ENCODE peak calls at places on chromosomes 3 and 15, in ten cellular contexts. E, I, H, B, L, G, Y, C, Z and W are unnamed samples.

GRCh38 chr15:74773329-74773728 is 8.6 kb upstream of the CSK start:
- DNase-seq in Y (no peak), H (no peak), I (no peak), G (no peak), E (no peak), C (no peak), B (no peak), L (no peak), Z (no peak), W (no peak)

GRCh38 chr3:64103131-64103530 is 79.8 kb upstream of the PSMD6 start:
- DNase-seq in E (no peak), G (no peak), Z (no peak), C (no peak), Y (no peak), H (no peak), I (no peak), L (no peak), B (peak; percentile 39), W (no peak)

GRCh38 chr3:129503387-129504010 is 24.9 kb upstream of the RHO start:
- DNase-seq in E (no peak), I (no peak), Z (no peak), H (no peak), L (peak; percentile 47), C (no peak), Y (peak; percentile 8), B (no peak), G (peak; percentile 21), W (no peak)

GRCh38 chr3:103511891-103512290 is 1077.1 kb downstream of the ZPLD1 start:
- DNase-seq in H (no peak), C (no peak), Z (no peak), I (no peak), L (no peak), G (no peak), E (no peak), Y (no peak), B (no peak), W (no peak)

GRCh38 chr3:175672119-175672689 is 813.1 kb downstream of the NAALADL2 start:
- DNase-seq in Z (no peak), Y (no peak), L (peak; percentile 67), G (no peak), E (no peak), I (no peak), B (peak; percentile 33), C (no peak), H (peak; percentile 47), W (no peak)

GRCh38 chr15:81326466-81327212 is 2.7 kb upstream of the STARD5 start:
- DNase-seq in Z (no peak), I (no peak), L (peak; percentile 59), C (no peak), Y (no peak), E (no peak), G (no peak), H (no peak), B (no peak), W (no peak)

GRCh38 chr3:47850062-47850802 is 47.3 kb downstream of the DHX30 start:
- DNase-seq in L (peak; percentile 72), H (no peak), B (peak; percentile 44), G (peak; percentile 34), C (no peak), Z (no peak), I (no peak), E (no peak), Y (no peak), W (no peak)

GRCh38 chr3:9779721-9780450 is 10.1 kb upstream of the CAMK1 start:
- DNase-seq in H (no peak), Y (no peak), E (peak; percentile 48), Z (no peak), G (no peak), B (no peak), C (no peak), I (peak; percentile 57), L (no peak), W (no peak)

GRCh38 chr3:186772281-186772885 is 11.0 kb upstream of the EIF4A2 start:
- DNase-seq in I (no peak), L (peak; percentile 25), Z (no peak), C (no peak), G (no peak), H (no peak), E (no peak), Y (no peak), B (no peak), W (no peak)

GRCh38 chr3:11047500-11047899 is 55.0 kb downstream of the SLC6A1 start:
- DNase-seq in B (no peak), G (no peak), I (no peak), H (no peak), E (no peak), C (no peak), L (no peak), Y (peak; percentile 38), Z (no peak), W (no peak)

GRCh38 chr3:46966811-46967210 is 9.7 kb downstream of the CCDC12 start:
- DNase-seq in B (no peak), L (no peak), Z (no peak), Y (no peak), C (no peak), E (no peak), H (no peak), I (no peak), G (peak; percentile 35), W (no peak)

GRCh38 chr15:41505776-41506175 is 7.9 kb downstream of the LTK start:
- DNase-seq in I (no peak), E (no peak), G (no peak), H (no peak), B (no peak), L (no peak), C (no peak), Y (no peak), Z (no peak), W (no peak)

GRCh38 chr3:129650256-129650872 is 43.9 kb upstream of the PLXND1 start:
- DNase-seq in I (peak; percentile 57), E (peak; percentile 55), C (no peak), Y (peak; percentile 79), L (peak; percentile 89), Z (no peak), H (peak; percentile 82), G (no peak), B (peak; percentile 94), W (peak; percentile 63)

DNA sequence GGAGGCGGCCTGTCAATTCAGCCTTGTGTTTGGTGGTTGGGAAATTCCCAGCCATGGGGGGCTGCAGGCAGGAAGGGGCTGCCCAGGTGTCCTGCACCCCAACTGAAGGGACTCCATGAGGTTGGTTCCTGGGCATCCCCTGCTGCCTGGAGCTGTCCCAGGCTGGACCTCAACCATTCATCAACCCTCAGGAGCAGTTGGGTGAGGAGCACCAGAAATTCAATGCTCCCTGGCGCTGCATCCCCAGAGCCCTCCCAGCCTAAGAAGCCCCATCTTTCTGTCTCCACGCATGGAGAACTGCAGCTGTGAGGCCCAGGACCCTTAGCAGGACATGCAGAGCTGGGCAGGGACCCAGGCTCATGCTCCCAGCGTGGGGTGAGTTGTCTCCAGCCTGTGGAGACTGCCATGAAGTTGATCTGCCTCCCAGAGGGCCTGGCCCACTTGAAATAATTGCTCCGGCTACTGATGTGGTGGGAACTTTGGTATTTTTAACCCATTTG is 8.0 kb upstream of the SEMA3B start:
- DNase-seq in E (peak; percentile 34), H (no peak), I (no peak), C (no peak), B (no peak), Y (no peak), G (no peak), L (peak; percentile 33), Z (no peak), W (no peak)
- H3K4me3 ChIP-seq in E (peak overlapping the region; percentile 42), H (peak overlapping the region; percentile 41), I (peak overlapping the region; percentile 56), C (peak overlapping the region; percentile 58), B (no peak overlapping the region), Y (no peak overlapping the region), G (peak overlapping the region; percentile 23), L (peak overlapping the region; percentile 46), Z (no peak overlapping the region), W (peak overlapping the region; percentile 33)

GRCh38 chr15:100334905-100335304 is 6.9 kb downstream of the ADAMTS17 start:
- DNase-seq in C (no peak), G (peak; percentile 56), B (no peak), I (no peak), Z (no peak), E (no peak), Y (no peak), L (no peak), H (no peak), W (no peak)
- TF ChIP-seq CTCF in C (no peak), G (no peak), B (no peak), I (no peak), Z (no peak), E (no peak), Y (no peak), L (no peak), H (no peak), W (no peak)

GRCh38 chr3:37806505-37807291 is 55.0 kb upstream of the CTDSPL start:
- DNase-seq in I (no peak), B (no peak), C (no peak), G (no peak), E (no peak), L (no peak), Y (no peak), Z (no peak), H (no peak), W (no peak)
- H3K4me3 ChIP-seq in I (no peak overlapping the region), B (no peak overlapping the region), C (no peak overlapping the region), G (no peak overlapping the region), E (no peak overlapping the region), L (no peak overlapping the region), Y (no peak overlapping the region), Z (no peak overlapping the region), H (no peak overlapping the region), W (no peak overlapping the region)

GRCh38 chr3:174620138-174620537 is 239.0 kb upstream of the NAALADL2 start:
- DNase-seq in I (no peak), B (peak; percentile 49), Y (peak; percentile 33), L (peak; percentile 36), C (no peak), G (no peak), H (peak; percentile 2), E (no peak), Z (no peak), W (no peak)
- TF ChIP-seq CTCF in I (no peak), B (peak; percentile 44), Y (peak; percentile 24), L (no peak), C (no peak), G (no peak), H (peak; percentile 32), E (no peak), Z (peak; percentile 24), W (no peak)

DNA sequence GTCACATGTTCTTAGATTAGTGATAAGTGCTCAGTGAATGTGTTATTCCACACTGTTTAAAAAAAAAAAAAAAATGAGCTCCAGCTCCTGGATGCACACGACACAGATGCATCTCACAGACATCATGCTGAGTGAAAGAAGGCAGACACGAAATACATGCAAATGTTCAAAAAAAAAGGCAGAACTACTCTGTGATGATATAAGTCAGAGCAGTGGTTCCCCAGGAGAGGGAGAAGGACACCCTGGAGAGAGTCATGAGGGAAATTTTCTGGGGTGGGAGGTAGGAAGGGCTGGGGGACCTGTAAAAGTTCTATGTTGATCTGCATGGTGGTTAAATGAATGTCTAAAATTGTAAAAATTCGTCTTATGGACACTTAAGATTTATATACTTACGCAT is 4.3 kb downstream of the CSRNP1 start:
- DNase-seq in C (no peak), L (no peak), Y (no peak), I (no peak), Z (no peak), E (no peak), H (no peak), B (no peak), G (no peak), W (no peak)
- H3K4me3 ChIP-seq in C (peak overlapping the region; percentile 96), L (no peak overlapping the region), Y (no peak overlapping the region), I (peak overlapping the region; percentile 86), Z (no peak overlapping the region), E (no peak overlapping the region), H (no peak overlapping the region), B (no peak overlapping the region), G (peak overlapping the region; percentile 2), W (no peak overlapping the region)